ENCODE peak calls at places on chromosomes 11 and 22, in ten cellular contexts. V, N, O, G, C, D, S, K, E and T are unnamed samples.

GRCh38 chr11:70016666-70017347 is 61.3 kb upstream of the ANO1 start:
- DNase-seq in V (peak; percentile 14), N (peak; percentile 29), O (no peak), G (no peak), C (peak; percentile 76), D (no peak), S (no peak), K (no peak), E (no peak), T (no peak)

GRCh38 chr22:37416806-37417205 is 10.5 kb downstream of the ELFN2 start:
- DNase-seq in V (no peak), N (no peak), O (no peak), G (no peak), C (no peak), D (no peak), S (no peak), K (no peak), E (no peak), T (no peak)

GRCh38 chr11:69138265-69138664 is 17.5 kb upstream of the SMIM38 start:
- DNase-seq in V (no peak), N (no peak), O (no peak), G (no peak), C (peak; percentile 81), D (no peak), S (no peak), K (no peak), E (no peak), T (no peak)

GRCh38 chr11:123166095-123166559 is 28.9 kb downstream of the CLMP start:
- DNase-seq in V (no peak), N (peak; percentile 97), O (peak; percentile 80), G (no peak), C (peak; percentile 61), D (no peak), S (no peak), K (no peak), E (peak; percentile 46), T (no peak)

GRCh38 chr11:108766596-108767173 is 101.8 kb downstream of the DDX10 start:
- DNase-seq in V (no peak), N (no peak), O (no peak), G (no peak), C (no peak), D (no peak), S (no peak), K (no peak), E (peak; percentile 19), T (no peak)

GRCh38 chr11:104970756-104971155 is 2.4 kb upstream of the CASP4 start:
- DNase-seq in V (no peak), N (no peak), O (no peak), G (no peak), C (no peak), D (no peak), S (no peak), K (no peak), E (no peak), T (no peak)

GRCh38 chr11:7046474-7046873 is 26.2 kb downstream of the NLRP14 start:
- DNase-seq in V (no peak), N (peak; percentile 37), O (no peak), G (peak; percentile 22), C (peak; percentile 81), D (no peak), S (no peak), K (no peak), E (no peak), T (no peak)

GRCh38 chr11:118448294-118448693 is 12.0 kb downstream of the KMT2A start:
- DNase-seq in V (no peak), N (no peak), O (no peak), G (no peak), C (peak; percentile 78), D (no peak), S (no peak), K (no peak), E (no peak), T (no peak)

GRCh38 chr11:45193695-45194094 is 47.3 kb downstream of the PRDM11 start:
- DNase-seq in V (no peak), N (no peak), O (no peak), G (no peak), C (no peak), D (no peak), S (no peak), K (no peak), E (no peak), T (no peak)

GRCh38 chr11:128860571-128861361 is 6.3 kb downstream of the KCNJ1 start:
- DNase-seq in V (peak; percentile 79), N (no peak), O (no peak), G (no peak), C (peak; percentile 90), D (no peak), S (no peak), K (no peak), E (no peak), T (no peak)

GRCh38 chr11:59899532-59899931 is 20.9 kb downstream of the OOSP3 start:
- DNase-seq in V (no peak), N (no peak), O (no peak), G (no peak), C (no peak), D (no peak), S (no peak), K (no peak), E (no peak), T (no peak)

GRCh38 chr11:17550455-17551346 is 3.6 kb downstream of the OTOG start:
- DNase-seq in V (no peak), N (no peak), O (no peak), G (no peak), C (peak; percentile 40), D (no peak), S (no peak), K (no peak), E (no peak), T (no peak)

GRCh38 chr11:9525116-9525515 is 48.4 kb upstream of the WEE1 start:
- DNase-seq in V (no peak), N (no peak), O (no peak), G (no peak), C (no peak), D (no peak), S (no peak), K (no peak), E (no peak), T (no peak)